ENCODE peak calls at places on chromosomes 5 and 9, in ten cellular contexts. One of them, this sample, is unnamed.

GRCh38 chr9:135409286-135410200 is 70.0 kb upstream of the PPP1R26 start:
- DNase-seq in CD8-positive, alpha-beta T cell: no peak
- DNase-seq in spleen: no peak
- DNase-seq in CD4-positive, alpha-beta T cell: no peak
- DNase-seq in suprapubic skin: no peak
- DNase-seq in GM23248: no peak
- DNase-seq in fibroblast of lung: no peak
- DNase-seq in CD4-positive, CD25-positive, alpha-beta regulatory T cell: no peak
- DNase-seq in colonic mucosa: no peak
- DNase-seq in gastrocnemius medialis: no peak
- DNase-seq in this sample: no peak

GRCh38 chr5:54159837-54160215 is 150.5 kb downstream of the ARL15 start:
- DNase-seq in fibroblast of lung: peak; percentile 59
- DNase-seq in spleen: no peak
- DNase-seq in CD4-positive, CD25-positive, alpha-beta regulatory T cell: no peak
- DNase-seq in suprapubic skin: no peak
- DNase-seq in colonic mucosa: no peak
- DNase-seq in GM23248: peak; percentile 7
- DNase-seq in gastrocnemius medialis: no peak
- DNase-seq in CD4-positive, alpha-beta T cell: no peak
- DNase-seq in CD8-positive, alpha-beta T cell: no peak
- DNase-seq in this sample: no peak

GRCh38 chr9:135888766-135889394 is 18.5 kb downstream of the CAMSAP1 start:
- DNase-seq in fibroblast of lung: no peak
- DNase-seq in CD8-positive, alpha-beta T cell: no peak
- DNase-seq in suprapubic skin: peak; percentile 66
- DNase-seq in gastrocnemius medialis: no peak
- DNase-seq in CD4-positive, alpha-beta T cell: no peak
- DNase-seq in spleen: no peak
- DNase-seq in colonic mucosa: no peak
- DNase-seq in CD4-positive, CD25-positive, alpha-beta regulatory T cell: no peak
- DNase-seq in GM23248: no peak
- DNase-seq in this sample: no peak

GRCh38 chr9:22529426-22530199 is 83.0 kb downstream of the DMRTA1 start:
- DNase-seq in fibroblast of lung: peak; percentile 31
- DNase-seq in CD4-positive, CD25-positive, alpha-beta regulatory T cell: no peak
- DNase-seq in GM23248: peak; percentile 48
- DNase-seq in CD8-positive, alpha-beta T cell: no peak
- DNase-seq in gastrocnemius medialis: no peak
- DNase-seq in suprapubic skin: no peak
- DNase-seq in spleen: no peak
- DNase-seq in CD4-positive, alpha-beta T cell: no peak
- DNase-seq in colonic mucosa: no peak
- DNase-seq in this sample: no peak

GRCh38 chr9:123697686-123698085 is 232.2 kb downstream of the DENND1A start:
- DNase-seq in GM23248: no peak
- DNase-seq in suprapubic skin: no peak
- DNase-seq in fibroblast of lung: no peak
- DNase-seq in CD4-positive, alpha-beta T cell: no peak
- DNase-seq in colonic mucosa: no peak
- DNase-seq in CD4-positive, CD25-positive, alpha-beta regulatory T cell: no peak
- DNase-seq in spleen: no peak
- DNase-seq in CD8-positive, alpha-beta T cell: no peak
- DNase-seq in gastrocnemius medialis: no peak
- DNase-seq in this sample: no peak

GRCh38 chr9:79213417-79214125 is 358.2 kb upstream of the TLE4 start:
- DNase-seq in colonic mucosa: no peak
- DNase-seq in GM23248: peak; percentile 76
- DNase-seq in gastrocnemius medialis: no peak
- DNase-seq in fibroblast of lung: peak; percentile 86
- DNase-seq in CD4-positive, CD25-positive, alpha-beta regulatory T cell: no peak
- DNase-seq in CD4-positive, alpha-beta T cell: no peak
- DNase-seq in suprapubic skin: no peak
- DNase-seq in CD8-positive, alpha-beta T cell: no peak
- DNase-seq in spleen: no peak
- DNase-seq in this sample: no peak

GRCh38 chr5:170216262-170216864 is 16.4 kb upstream of the C5orf58 start:
- DNase-seq in suprapubic skin: no peak
- DNase-seq in fibroblast of lung: peak; percentile 57
- DNase-seq in spleen: no peak
- DNase-seq in GM23248: peak; percentile 70
- DNase-seq in colonic mucosa: no peak
- DNase-seq in CD4-positive, alpha-beta T cell: no peak
- DNase-seq in CD4-positive, CD25-positive, alpha-beta regulatory T cell: peak; percentile 10
- DNase-seq in CD8-positive, alpha-beta T cell: no peak
- DNase-seq in gastrocnemius medialis: no peak
- DNase-seq in this sample: no peak

GRCh38 chr9:131394464-131395026 is 659 bp downstream of the PRRC2B start:
- DNase-seq in gastrocnemius medialis: no peak
- DNase-seq in GM23248: peak; percentile 75
- DNase-seq in fibroblast of lung: no peak
- DNase-seq in suprapubic skin: no peak
- DNase-seq in CD8-positive, alpha-beta T cell: peak; percentile 43
- DNase-seq in CD4-positive, alpha-beta T cell: peak; percentile 34
- DNase-seq in colonic mucosa: peak; percentile 42
- DNase-seq in spleen: peak; percentile 89
- DNase-seq in CD4-positive, CD25-positive, alpha-beta regulatory T cell: peak; percentile 57
- DNase-seq in this sample: no peak

GRCh38 chr5:131854134-131854533 is 57.3 kb upstream of the FNIP1 start:
- DNase-seq in GM23248: peak; percentile 21
- DNase-seq in colonic mucosa: no peak
- DNase-seq in spleen: no peak
- DNase-seq in suprapubic skin: no peak
- DNase-seq in CD8-positive, alpha-beta T cell: no peak
- DNase-seq in CD4-positive, CD25-positive, alpha-beta regulatory T cell: no peak
- DNase-seq in fibroblast of lung: no peak
- DNase-seq in CD4-positive, alpha-beta T cell: no peak
- DNase-seq in gastrocnemius medialis: no peak
- DNase-seq in this sample: no peak

GRCh38 chr5:140107312-140108092 is 6.4 kb upstream of the PURA start:
- DNase-seq in CD8-positive, alpha-beta T cell: peak; percentile 93
- DNase-seq in GM23248: peak; percentile 98
- DNase-seq in CD4-positive, alpha-beta T cell: peak; percentile 93
- DNase-seq in gastrocnemius medialis: peak; percentile 88
- DNase-seq in colonic mucosa: peak; percentile 93
- DNase-seq in fibroblast of lung: peak; percentile 91
- DNase-seq in CD4-positive, CD25-positive, alpha-beta regulatory T cell: peak; percentile 94
- DNase-seq in spleen: peak; percentile 99
- DNase-seq in suprapubic skin: peak; percentile 96
- DNase-seq in this sample: peak; percentile 91
- H3K27me3 ChIP-seq in CD8-positive, alpha-beta T cell: no peaks in the 10 kb centered on the region
- H3K27me3 ChIP-seq in GM23248: no peaks in the 10 kb centered on the region
- H3K27me3 ChIP-seq in CD4-positive, alpha-beta T cell: peaks cover 10% of the 10 kb centered on the region
- H3K27me3 ChIP-seq in gastrocnemius medialis: no peaks in the 10 kb centered on the region
- H3K27me3 ChIP-seq in colonic mucosa: no peaks in the 10 kb centered on the region
- H3K27me3 ChIP-seq in fibroblast of lung: no peaks in the 10 kb centered on the region
- H3K27me3 ChIP-seq in CD4-positive, CD25-positive, alpha-beta regulatory T cell: peaks cover 12% of the 10 kb centered on the region
- H3K27me3 ChIP-seq in spleen: no peaks in the 10 kb centered on the region
- H3K27me3 ChIP-seq in suprapubic skin: no peaks in the 10 kb centered on the region
- H3K27me3 ChIP-seq in this sample: no peaks in the 10 kb centered on the region

DNA sequence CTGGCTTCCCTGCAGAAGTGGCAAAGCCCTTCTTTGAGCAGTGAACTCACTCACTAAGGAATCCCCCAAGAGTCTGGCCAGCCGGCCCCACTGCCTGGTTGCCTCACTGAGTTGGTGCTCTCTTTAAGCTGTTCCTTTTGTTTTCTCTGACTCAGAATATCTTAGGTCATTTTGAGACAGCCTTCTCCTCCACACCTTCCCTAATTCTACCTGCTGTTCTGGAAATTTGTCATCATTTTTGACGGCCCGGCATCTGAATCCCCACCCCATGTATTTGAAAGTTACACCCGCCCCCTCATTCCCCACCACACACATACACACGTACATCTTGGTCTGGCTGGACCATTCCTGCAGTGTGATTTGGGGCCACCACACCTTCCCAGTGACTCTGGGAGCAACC is 41.8 kb downstream of the FGF1 start:
- DNase-seq in colonic mucosa: no peak
- DNase-seq in suprapubic skin: no peak
- DNase-seq in CD4-positive, alpha-beta T cell: no peak
- DNase-seq in GM23248: peak; percentile 72
- DNase-seq in CD8-positive, alpha-beta T cell: no peak
- DNase-seq in CD4-positive, CD25-positive, alpha-beta regulatory T cell: no peak
- DNase-seq in gastrocnemius medialis: no peak
- DNase-seq in spleen: no peak
- DNase-seq in fibroblast of lung: peak; percentile 52
- DNase-seq in this sample: no peak
- H3K27me3 ChIP-seq in colonic mucosa: no peaks in the 10 kb centered on the region
- H3K27me3 ChIP-seq in suprapubic skin: peaks cover 4% of the 10 kb centered on the region
- H3K27me3 ChIP-seq in CD4-positive, alpha-beta T cell: no peaks in the 10 kb centered on the region
- H3K27me3 ChIP-seq in GM23248: no peaks in the 10 kb centered on the region
- H3K27me3 ChIP-seq in CD8-positive, alpha-beta T cell: no peaks in the 10 kb centered on the region
- H3K27me3 ChIP-seq in CD4-positive, CD25-positive, alpha-beta regulatory T cell: peaks cover 5% of the 10 kb centered on the region
- H3K27me3 ChIP-seq in gastrocnemius medialis: no peaks in the 10 kb centered on the region
- H3K27me3 ChIP-seq in spleen: no peaks in the 10 kb centered on the region
- H3K27me3 ChIP-seq in fibroblast of lung: no peaks in the 10 kb centered on the region
- H3K27me3 ChIP-seq in this sample: no peaks in the 10 kb centered on the region

GRCh38 chr5:133539818-133540217 is 72.5 kb downstream of the FSTL4 start:
- DNase-seq in CD8-positive, alpha-beta T cell: no peak
- DNase-seq in suprapubic skin: no peak
- DNase-seq in gastrocnemius medialis: no peak
- DNase-seq in fibroblast of lung: no peak
- DNase-seq in spleen: no peak
- DNase-seq in CD4-positive, CD25-positive, alpha-beta regulatory T cell: no peak
- DNase-seq in GM23248: no peak
- DNase-seq in CD4-positive, alpha-beta T cell: no peak
- DNase-seq in colonic mucosa: no peak
- DNase-seq in this sample: no peak
- H3K27me3 ChIP-seq in CD8-positive, alpha-beta T cell: no peaks in the 10 kb centered on the region
- H3K27me3 ChIP-seq in suprapubic skin: peaks cover 7% of the 10 kb centered on the region
- H3K27me3 ChIP-seq in gastrocnemius medialis: no peaks in the 10 kb centered on the region
- H3K27me3 ChIP-seq in fibroblast of lung: no peaks in the 10 kb centered on the region
- H3K27me3 ChIP-seq in spleen: no peaks in the 10 kb centered on the region
- H3K27me3 ChIP-seq in CD4-positive, CD25-positive, alpha-beta regulatory T cell: peaks cover 16% of the 10 kb centered on the region
- H3K27me3 ChIP-seq in GM23248: peaks cover 19% of the 10 kb centered on the region
- H3K27me3 ChIP-seq in CD4-positive, alpha-beta T cell: peaks cover 20% of the 10 kb centered on the region
- H3K27me3 ChIP-seq in colonic mucosa: no peaks in the 10 kb centered on the region
- H3K27me3 ChIP-seq in this sample: no peaks in the 10 kb centered on the region

DNA sequence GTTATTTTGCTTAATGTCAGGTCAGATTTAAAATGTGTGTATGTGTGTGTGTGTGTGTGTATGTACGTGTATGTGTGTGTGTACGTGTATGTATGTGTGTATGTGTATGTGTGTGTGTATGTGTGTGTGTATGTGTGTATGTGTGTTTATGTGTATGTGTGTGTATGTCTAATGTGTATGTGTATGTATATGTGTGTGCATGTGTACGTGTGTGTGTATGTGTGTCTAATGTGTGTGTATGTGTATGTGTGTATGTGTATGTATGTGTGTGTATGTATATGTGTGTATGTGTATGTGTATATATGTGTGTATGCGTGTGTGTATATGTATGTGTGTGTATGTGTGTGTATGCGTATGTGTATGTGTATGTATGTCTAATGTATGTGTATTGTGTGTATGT is 125.1 kb upstream of the PHYKPL start:
- DNase-seq in suprapubic skin: no peak
- DNase-seq in CD4-positive, CD25-positive, alpha-beta regulatory T cell: no peak
- DNase-seq in spleen: no peak
- DNase-seq in gastrocnemius medialis: no peak
- DNase-seq in CD8-positive, alpha-beta T cell: no peak
- DNase-seq in GM23248: no peak
- DNase-seq in fibroblast of lung: no peak
- DNase-seq in CD4-positive, alpha-beta T cell: no peak
- DNase-seq in colonic mucosa: no peak
- DNase-seq in this sample: no peak
- H3K27me3 ChIP-seq in suprapubic skin: peaks cover 28% of the 10 kb centered on the region
- H3K27me3 ChIP-seq in CD4-positive, CD25-positive, alpha-beta regulatory T cell: no peaks in the 10 kb centered on the region
- H3K27me3 ChIP-seq in spleen: no peaks in the 10 kb centered on the region
- H3K27me3 ChIP-seq in gastrocnemius medialis: no peaks in the 10 kb centered on the region
- H3K27me3 ChIP-seq in CD8-positive, alpha-beta T cell: no peaks in the 10 kb centered on the region
- H3K27me3 ChIP-seq in GM23248: no peaks in the 10 kb centered on the region
- H3K27me3 ChIP-seq in fibroblast of lung: no peaks in the 10 kb centered on the region
- H3K27me3 ChIP-seq in CD4-positive, alpha-beta T cell: no peaks in the 10 kb centered on the region
- H3K27me3 ChIP-seq in colonic mucosa: no peaks in the 10 kb centered on the region
- H3K27me3 ChIP-seq in this sample: no peaks in the 10 kb centered on the region

GRCh38 chr9:122090981-122091380 is 2.1 kb downstream of the TTLL11 start:
- DNase-seq in CD8-positive, alpha-beta T cell: no peak
- DNase-seq in suprapubic skin: no peak
- DNase-seq in GM23248: no peak
- DNase-seq in CD4-positive, alpha-beta T cell: no peak
- DNase-seq in spleen: no peak
- DNase-seq in CD4-positive, CD25-positive, alpha-beta regulatory T cell: no peak
- DNase-seq in colonic mucosa: no peak
- DNase-seq in gastrocnemius medialis: no peak
- DNase-seq in fibroblast of lung: no peak
- DNase-seq in this sample: no peak

GRCh38 chr9:122087406-122088200 is 5.5 kb downstream of the TTLL11 start:
- DNase-seq in gastrocnemius medialis: no peak
- DNase-seq in GM23248: peak; percentile 77
- DNase-seq in fibroblast of lung: peak; percentile 44
- DNase-seq in suprapubic skin: no peak
- DNase-seq in CD4-positive, alpha-beta T cell: no peak
- DNase-seq in CD8-positive, alpha-beta T cell: no peak
- DNase-seq in spleen: no peak
- DNase-seq in CD4-positive, CD25-positive, alpha-beta regulatory T cell: no peak
- DNase-seq in colonic mucosa: no peak
- DNase-seq in this sample: peak; percentile 30

GRCh38 chr9:122090287-122090883 is 2.7 kb downstream of the TTLL11 start:
- DNase-seq in spleen: no peak
- DNase-seq in colonic mucosa: no peak
- DNase-seq in fibroblast of lung: no peak
- DNase-seq in GM23248: no peak
- DNase-seq in CD4-positive, CD25-positive, alpha-beta regulatory T cell: no peak
- DNase-seq in gastrocnemius medialis: no peak
- DNase-seq in CD8-positive, alpha-beta T cell: no peak
- DNase-seq in suprapubic skin: no peak
- DNase-seq in CD4-positive, alpha-beta T cell: no peak
- DNase-seq in this sample: no peak

GRCh38 chr9:122086873-122087272 is 6.2 kb downstream of the TTLL11 start:
- DNase-seq in gastrocnemius medialis: no peak
- DNase-seq in GM23248: no peak
- DNase-seq in fibroblast of lung: no peak
- DNase-seq in spleen: no peak
- DNase-seq in CD8-positive, alpha-beta T cell: no peak
- DNase-seq in CD4-positive, alpha-beta T cell: no peak
- DNase-seq in CD4-positive, CD25-positive, alpha-beta regulatory T cell: no peak
- DNase-seq in colonic mucosa: no peak
- DNase-seq in suprapubic skin: no peak
- DNase-seq in this sample: no peak

DNA sequence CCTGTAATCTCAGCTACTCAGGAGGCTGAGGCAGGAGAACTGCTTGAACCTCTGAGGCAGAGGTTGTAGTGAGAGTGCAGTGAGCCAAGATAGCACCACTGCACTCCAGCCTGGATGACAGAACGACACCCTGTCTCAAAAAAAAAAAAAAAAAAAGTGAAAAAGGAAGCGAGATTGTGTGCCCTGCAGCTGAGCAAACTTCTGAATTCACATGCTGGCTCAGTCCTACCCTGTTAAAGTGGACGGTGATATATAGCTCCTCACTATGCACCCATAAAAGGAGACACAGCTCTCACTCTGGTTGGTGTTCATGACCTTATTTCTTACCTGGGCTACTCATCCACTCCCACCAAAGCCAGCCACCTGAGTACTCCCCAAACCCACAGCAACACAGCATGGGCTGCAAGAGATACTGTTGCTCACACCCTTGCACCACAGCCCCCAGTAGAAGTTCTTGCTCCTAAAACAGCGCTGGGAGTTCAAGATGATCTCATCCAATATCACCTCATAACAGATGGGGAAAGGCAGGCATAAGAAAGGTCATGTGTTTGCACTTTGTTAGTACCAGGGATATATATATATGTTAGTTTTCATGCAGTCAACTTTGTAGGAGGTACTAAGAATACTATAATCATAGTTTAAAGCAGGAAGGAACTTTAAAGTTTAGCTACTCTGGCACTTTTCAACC is 4.1 kb downstream of the TTLL11 start:
- DNase-seq in gastrocnemius medialis: no peak
- DNase-seq in spleen: no peak
- DNase-seq in colonic mucosa: no peak
- DNase-seq in CD4-positive, CD25-positive, alpha-beta regulatory T cell: no peak
- DNase-seq in CD4-positive, alpha-beta T cell: no peak
- DNase-seq in GM23248: no peak
- DNase-seq in fibroblast of lung: no peak
- DNase-seq in CD8-positive, alpha-beta T cell: no peak
- DNase-seq in suprapubic skin: no peak
- DNase-seq in this sample: peak; percentile 7
- H3K27me3 ChIP-seq in gastrocnemius medialis: no peaks in the 10 kb centered on the region
- H3K27me3 ChIP-seq in spleen: no peaks in the 10 kb centered on the region
- H3K27me3 ChIP-seq in colonic mucosa: no peaks in the 10 kb centered on the region
- H3K27me3 ChIP-seq in CD4-positive, CD25-positive, alpha-beta regulatory T cell: no peaks in the 10 kb centered on the region
- H3K27me3 ChIP-seq in CD4-positive, alpha-beta T cell: no peaks in the 10 kb centered on the region
- H3K27me3 ChIP-seq in GM23248: no peaks in the 10 kb centered on the region
- H3K27me3 ChIP-seq in fibroblast of lung: no peaks in the 10 kb centered on the region
- H3K27me3 ChIP-seq in CD8-positive, alpha-beta T cell: no peaks in the 10 kb centered on the region
- H3K27me3 ChIP-seq in suprapubic skin: no peaks in the 10 kb centered on the region
- H3K27me3 ChIP-seq in this sample: no peaks in the 10 kb centered on the region